ENCODE peak calls at places on chromosome 13, in four cellular contexts. O is ovary, Q is K562, P is neural progenitor cell. Y is an unnamed sample. For H3K36me3, the result is how much of the 10 kb centered on the place peaks cover.

GRCh38 chr13:63206431-63206830 is 1790.8 kb upstream of the PCDH20 start:
- DNase-seq in Q (no peak), O (no peak), P (no peak), Y (no peak)

GRCh38 chr13:69418319-69418718 is 689.3 kb upstream of the ATXN8OS start:
- DNase-seq in O (no peak), Q (no peak), P (no peak), Y (no peak)

GRCh38 chr13:42894765-42895181 is 97.3 kb downstream of the EPSTI1 start:
- DNase-seq in O (no peak), Q (no peak), P (no peak), Y (no peak)

GRCh38 chr13:90933097-90933826 is 414.2 kb upstream of the MIR17HG start:
- DNase-seq in Q (no peak), O (no peak), P (no peak), Y (no peak)

GRCh38 chr13:33153421-33154381 is 131.9 kb downstream of the STARD13 start:
- DNase-seq in P (peak), Q (no peak), O (no peak), Y (no peak)

GRCh38 chr13:19264711-19265110 is 83.1 kb upstream of the TUBA3C start:
- DNase-seq in P (no peak), Q (no peak), O (no peak), Y (no peak)

GRCh38 chr13:32142956-32143375 is 111.4 kb downstream of the FRY start:
- DNase-seq in Q (no peak), O (no peak), P (peak), Y (no peak)

GRCh38 chr13:76976488-76976887 is 15.4 kb upstream of the CLN5 start:
- DNase-seq in O (no peak), Q (no peak), P (no peak), Y (no peak)

GRCh38 chr13:100547805-100548204 is 40.8 kb downstream of the GGACT start:
- DNase-seq in O (no peak), P (no peak), Q (no peak), Y (no peak)

GRCh38 chr13:71240906-71241305 is 626.1 kb downstream of the DACH1 start:
- DNase-seq in P (peak), Q (no peak), O (no peak), Y (no peak)

GRCh38 chr13:92303428-92303827 is 905.0 kb downstream of the GPC5 start:
- DNase-seq in Q (peak), O (no peak), P (no peak), Y (no peak)

GRCh38 chr13:67416047-67416925 is 186.2 kb upstream of the PCDH9 start:
- DNase-seq in Q (peak), P (peak), O (no peak), Y (no peak)

GRCh38 chr13:71290963-71291937 is 575.8 kb downstream of the DACH1 start:
- DNase-seq in O (no peak), P (no peak), Q (no peak), Y (peak)

GRCh38 chr13:20525144-20525600 is 485 bp downstream of the CRYL1 start:
- DNase-seq in P (peak), O (peak), Q (peak), Y (no peak)

GRCh38 chr13:94312511-94313191 is 166.8 kb downstream of the DCT start:
- DNase-seq in O (no peak), P (peak), Q (no peak), Y (no peak)

GRCh38 chr13:92745233-92745632 is 481.4 kb upstream of the GPC6 start:
- DNase-seq in Q (no peak), O (no peak), P (no peak), Y (no peak)

GRCh38 chr13:76383671-76384461 is 502.3 kb downstream of the KCTD12 start:
- DNase-seq in P (no peak), O (no peak), Q (no peak), Y (peak)

GRCh38 chr13:77861716-77862115 is 56.9 kb downstream of the EDNRB start:
- DNase-seq in O (no peak), P (no peak), Q (no peak), Y (no peak)

GRCh38 chr13:89695343-89696257 is 1651.9 kb upstream of the MIR17HG start:
- DNase-seq in Q (peak), P (peak), O (no peak), Y (peak)

GRCh38 chr13:31052478-31052877 is 109.2 kb downstream of the HSPH1 start:
- DNase-seq in O (no peak), Q (no peak), P (no peak), Y (no peak)

GRCh38 chr13:22198656-22199217 is 527.9 kb downstream of the FGF9 start:
- DNase-seq in O (no peak), Q (no peak), P (no peak), Y (no peak)

GRCh38 chr13:20125783-20126165 is 35.1 kb downstream of the GJA3 start:
- DNase-seq in P (no peak), Q (no peak), O (no peak), Y (no peak)

GRCh38 chr13:80173224-80173623 is 167.7 kb downstream of the SPRY2 start:
- DNase-seq in P (no peak), O (no peak), Q (no peak), Y (no peak)

GRCh38 chr13:31174018-31174417 is 12.3 kb upstream of the HSPH1 start:
- DNase-seq in P (no peak), Q (no peak), O (no peak), Y (peak)

GRCh38 chr13:29845440-29846056 is 4.9 kb downstream of the UBL3 start:
- DNase-seq in P (no peak), Q (no peak), O (no peak), Y (no peak)

GRCh38 chr13:35850569-35850968 is 280.6 kb downstream of the DCLK1 start:
- DNase-seq in Q (no peak), O (no peak), P (no peak), Y (no peak)

GRCh38 chr13:78138756-78139155 is 220.1 kb upstream of the EDNRB start:
- DNase-seq in P (no peak), Q (no peak), O (no peak), Y (no peak)

GRCh38 chr13:111168116-111168515 is 53.0 kb downstream of the ARHGEF7 start:
- DNase-seq in Q (no peak), O (no peak), P (no peak), Y (no peak)
- H3K36me3 ChIP-seq in Q (under half), O (under half), P (under half), Y (half or more)

GRCh38 chr13:24454100-24454499 is 58.5 kb downstream of the PARP4 start:
- DNase-seq in Q (no peak), O (no peak), P (no peak), Y (no peak)
- H3K36me3 ChIP-seq in Q (under half), O (under half), P (under half), Y (half or more)

DNA sequence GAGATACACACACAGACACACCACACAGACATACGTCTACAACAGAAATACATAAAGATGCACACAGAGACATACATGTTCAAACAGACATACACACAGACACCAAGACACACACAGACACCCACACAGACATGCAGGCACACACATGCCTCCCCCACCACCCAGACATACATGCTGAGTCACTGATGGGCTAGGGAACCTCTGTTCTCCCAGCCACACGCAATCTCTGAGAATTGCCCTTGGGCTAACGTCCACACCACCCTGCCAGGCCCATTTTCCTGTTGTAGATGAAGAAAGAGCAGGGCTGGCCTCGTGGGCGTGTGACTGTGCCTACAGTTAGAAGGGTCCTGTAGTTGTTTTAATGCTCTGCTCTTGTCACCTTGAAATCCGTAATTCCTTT is 261.9 kb downstream of the KCNRG start:
- DNase-seq in O (no peak), Q (no peak), P (no peak), Y (no peak)
- H3K36me3 ChIP-seq in O (under half), Q (under half), P (under half), Y (under half)

GRCh38 chr13:110187501-110188161 is 119.3 kb downstream of the COL4A1 start:
- DNase-seq in P (no peak), Q (no peak), O (no peak), Y (no peak)
- H3K36me3 ChIP-seq in P (under half), Q (under half), O (under half), Y (half or more)

GRCh38 chr13:111269508-111269907 is 50.9 kb upstream of the TEX29 start:
- DNase-seq in Q (no peak), O (no peak), P (no peak), Y (no peak)

GRCh38 chr13:111271186-111271698 is 49.2 kb upstream of the TEX29 start:
- DNase-seq in P (no peak), O (no peak), Q (no peak), Y (no peak)

GRCh38 chr13:111270126-111270525 is 50.3 kb upstream of the TEX29 start:
- DNase-seq in Q (no peak), P (no peak), O (no peak), Y (no peak)

GRCh38 chr13:111270765-111271164 is 49.7 kb upstream of the TEX29 start:
- DNase-seq in Q (no peak), P (no peak), O (no peak), Y (no peak)

DNA sequence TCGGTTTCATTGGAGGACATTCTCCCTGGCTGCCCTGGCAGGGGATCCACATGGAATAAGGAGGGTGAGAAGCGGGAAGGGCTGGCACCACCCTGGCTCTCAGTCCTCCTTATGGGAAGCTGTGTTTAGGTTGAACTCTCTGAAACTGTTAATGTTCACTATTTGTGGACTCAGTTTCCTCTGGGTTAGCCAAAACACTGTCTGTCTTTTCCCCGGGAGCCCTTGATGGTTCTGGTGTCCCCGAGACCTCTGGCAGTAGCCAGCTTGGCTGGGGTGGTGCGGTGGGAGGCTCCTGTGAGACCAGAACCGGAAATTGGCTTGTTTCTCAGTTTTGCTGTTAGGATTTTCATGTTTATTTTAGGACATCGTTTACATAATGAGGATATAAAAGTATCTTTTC is 48.3 kb upstream of the TEX29 start:
- DNase-seq in O (no peak), P (no peak), Q (no peak), Y (no peak)
- H3K36me3 ChIP-seq in O (under half), P (under half), Q (under half), Y (half or more)

GRCh38 chr13:41356788-41357187 is 45.7 kb downstream of the NAA16 start:
- DNase-seq in P (no peak), Q (no peak), O (no peak), Y (no peak)
- H3K36me3 ChIP-seq in P (under half), Q (half or more), O (under half), Y (half or more)

GRCh38 chr13:52411629-52412028 is 5.7 kb upstream of the THSD1 start:
- DNase-seq in Q (no peak), O (no peak), P (no peak), Y (no peak)
- H3K36me3 ChIP-seq in Q (under half), O (under half), P (under half), Y (under half)

GRCh38 chr13:113843063-113843654 is 20.7 kb downstream of the GAS6 start:
- DNase-seq in Q (no peak), P (no peak), O (peak), Y (no peak)
- H3K36me3 ChIP-seq in Q (under half), P (under half), O (under half), Y (under half)

GRCh38 chr13:110907301-110907700 is 7.6 kb downstream of the ANKRD10 start:
- DNase-seq in O (no peak), P (no peak), Q (no peak), Y (peak)
- H3K36me3 ChIP-seq in O (under half), P (under half), Q (half or more), Y (half or more)

Y was measured in SJSA1.